ENCODE peak calls at places on chromosomes 4 and X, in seven cellular contexts. F is dorsolateral prefrontal cortex; U is A549; Z is CD8-positive, alpha-beta memory T cell; V is BJ; A is cardiac muscle cell; I is GM12878. N is an unnamed sample.

GRCh38 chr4:113116414-113117345 is 67.2 kb downstream of the ANK2 start:
- DNase-seq in F (no peak), U (no peak), A (peak), I (no peak), V (no peak), Z (no peak), N (no peak)

GRCh38 chr4:3371581-3372001 is 70.2 kb upstream of the HGFAC start:
- DNase-seq in Z (no peak), I (no peak), A (peak), U (no peak), F (no peak), V (no peak), N (no peak)

GRCh38 chr4:95095352-95095974 is 337.7 kb downstream of the BMPR1B start:
- DNase-seq in U (peak), F (no peak), I (no peak), Z (no peak), A (peak), V (no peak), N (no peak)

GRCh38 chrX:11305641-11306040 is 12.4 kb downstream of the AMELX start:
- DNase-seq in U (no peak), A (no peak), F (no peak), I (no peak), Z (no peak), V (no peak), N (no peak)

GRCh38 chrX:102155806-102156179 is at the start of gene BEX5:
- DNase-seq in I (no peak), U (no peak), A (no peak), Z (peak), F (no peak), V (no peak), N (peak)

GRCh38 chrX:70445197-70445656 is 592 bp downstream of the DLG3 start:
- DNase-seq in A (no peak), U (no peak), V (no peak), Z (no peak), I (no peak), F (no peak), N (no peak)

GRCh38 chr4:99934891-99935290 is 11.5 kb downstream of the DNAJB14 start:
- DNase-seq in A (no peak), U (no peak), Z (no peak), V (no peak), I (no peak), F (no peak), N (no peak)

GRCh38 chr4:74311696-74312313 is 3.5 kb downstream of the EPGN start:
- DNase-seq in U (peak), I (peak), Z (no peak), A (peak), V (no peak), F (no peak), N (peak)

GRCh38 chrX:18151157-18151556 is 69.5 kb downstream of the BEND2 start:
- DNase-seq in A (no peak), I (no peak), V (no peak), F (no peak), U (no peak), Z (no peak), N (no peak)

GRCh38 chr4:53128959-53129358 is 236.9 kb downstream of the SCFD2 start:
- DNase-seq in U (no peak), Z (no peak), I (no peak), A (peak), V (no peak), F (no peak), N (no peak)

GRCh38 chr4:184616633-184617471 is 32.4 kb downstream of the CASP3 start:
- DNase-seq in F (no peak), Z (no peak), I (peak), A (no peak), V (no peak), U (no peak), N (peak)

GRCh38 chr4:136687596-136687995 is 844.7 kb downstream of the PCDH18 start:
- DNase-seq in F (no peak), Z (no peak), V (no peak), U (no peak), A (no peak), I (no peak), N (no peak)

GRCh38 chrX:150062292-150063137 is 124.2 kb upstream of the EOLA2 start:
- DNase-seq in I (no peak), F (no peak), U (peak), V (peak), A (peak), Z (no peak), N (no peak)

GRCh38 chrX:146907391-146908240 is 93.1 kb upstream of the CXorf51A start:
- DNase-seq in F (no peak), Z (no peak), I (no peak), U (no peak), A (no peak), V (no peak), N (no peak)

GRCh38 chr4:92599044-92599443 is 295.3 kb downstream of the GRID2 start:
- DNase-seq in U (peak), V (no peak), Z (no peak), A (peak), F (no peak), I (no peak), N (no peak)

GRCh38 chr4:159946983-159947645 is 844.2 kb downstream of the RAPGEF2 start:
- DNase-seq in I (peak), U (peak), V (no peak), F (no peak), Z (no peak), A (peak), N (peak)

GRCh38 chr4:174398728-174399127 is 115.0 kb downstream of the CEP44 start:
- DNase-seq in I (no peak), V (no peak), U (peak), A (peak), F (no peak), Z (no peak), N (no peak)

GRCh38 chr4:39476181-39476873 is 17.5 kb downstream of the LIAS start:
- DNase-seq in I (no peak), V (no peak), Z (no peak), U (no peak), A (no peak), F (no peak), N (no peak)

GRCh38 chr4:138242830-138243149 is 641 bp upstream of the SLC7A11 start:
- DNase-seq in A (no peak), F (no peak), U (no peak), I (no peak), V (no peak), Z (no peak), N (peak)

GRCh38 chr4:146521543-146522097 is at the start of gene SLC10A7:
- DNase-seq in V (no peak), U (peak), A (peak), F (peak), I (peak), Z (peak), N (peak)

GRCh38 chr4:142406051-142406549 is 440.0 kb downstream of the INPP4B start:
- DNase-seq in I (peak), V (no peak), U (peak), A (peak), F (no peak), Z (no peak), N (peak)

GRCh38 chr4:101961144-101961543 is 170.6 kb downstream of the BANK1 start:
- DNase-seq in V (no peak), A (no peak), I (no peak), Z (no peak), U (peak), F (no peak), N (no peak)

GRCh38 chr4:158255727-158256324 is 45.5 kb downstream of the TMEM144 start:
- DNase-seq in A (peak), F (no peak), U (peak), I (no peak), V (no peak), Z (no peak), N (peak)

GRCh38 chr4:165844151-165844550 is 28.9 kb upstream of the TLL1 start:
- DNase-seq in V (no peak), U (no peak), F (no peak), Z (no peak), I (no peak), A (no peak), N (no peak)

GRCh38 chr4:74874785-74875367 is 58.0 kb upstream of the PARM1 start:
- DNase-seq in A (peak), V (peak), Z (no peak), F (no peak), I (peak), U (peak), N (peak)

GRCh38 chr4:139921551-139922184 is 232.3 kb downstream of the MAML3 start:
- DNase-seq in A (no peak), Z (no peak), V (no peak), F (no peak), I (no peak), U (no peak), N (no peak)

GRCh38 chr4:65671402-65671801 is 1.1 kb upstream of the EPHA5 start:
- DNase-seq in Z (no peak), I (no peak), V (no peak), U (no peak), A (no peak), F (no peak), N (no peak)

GRCh38 chrX:97766496-97767095 is 882.9 kb downstream of the RPA4 start:
- DNase-seq in Z (no peak), I (no peak), V (no peak), U (no peak), F (no peak), A (no peak), N (no peak)

GRCh38 chr4:8232748-8233147 is 33.7 kb downstream of the SH3TC1 start:
- DNase-seq in A (no peak), F (no peak), U (no peak), V (no peak), Z (no peak), I (no peak), N (no peak)

GRCh38 chrX:104427693-104428092 is 138.3 kb upstream of the IL1RAPL2 start:
- DNase-seq in U (no peak), F (no peak), V (no peak), A (no peak), Z (no peak), I (no peak), N (no peak)

GRCh38 chr4:47213971-47214370 is 182.6 kb downstream of the GABRB1 start:
- DNase-seq in Z (no peak), U (no peak), I (no peak), F (no peak), A (peak), V (peak), N (no peak)

GRCh38 chrX:46436744-46437143 is 108.5 kb downstream of the ZNF674 start:
- DNase-seq in Z (no peak), V (no peak), F (no peak), U (no peak), I (no peak), A (no peak), N (no peak)

GRCh38 chr4:158121203-158121586 is 51.6 kb downstream of the GASK1B start:
- DNase-seq in A (peak), U (peak), I (no peak), V (peak), F (no peak), Z (no peak), N (no peak)

GRCh38 chrX:112967341-112967740 is 126.7 kb upstream of the AMOT start:
- DNase-seq in V (no peak), U (no peak), A (peak), Z (no peak), F (no peak), I (no peak), N (no peak)

GRCh38 chrX:40628506-40628905 is 5.3 kb downstream of the MPC1L start:
- DNase-seq in I (no peak), V (no peak), Z (no peak), U (no peak), F (no peak), A (peak), N (no peak)

GRCh38 chrX:23434356-23434884 is 99.8 kb downstream of the PTCHD1 start:
- DNase-seq in F (no peak), Z (no peak), A (peak), U (no peak), I (no peak), V (no peak), N (no peak)

GRCh38 chr4:167290684-167291083 is 56.4 kb upstream of the SPOCK3 start:
- DNase-seq in I (no peak), V (no peak), U (peak), F (no peak), Z (no peak), A (peak), N (peak)

GRCh38 chr4:13654158-13654797 is 26.8 kb upstream of the BOD1L1 start:
- DNase-seq in Z (peak), A (peak), U (peak), F (peak), I (no peak), V (no peak), N (peak)

GRCh38 chr4:54971474-54971950 is 153.9 kb downstream of the KDR start:
- DNase-seq in A (peak), V (no peak), Z (no peak), I (no peak), U (peak), F (no peak), N (peak)

DNA sequence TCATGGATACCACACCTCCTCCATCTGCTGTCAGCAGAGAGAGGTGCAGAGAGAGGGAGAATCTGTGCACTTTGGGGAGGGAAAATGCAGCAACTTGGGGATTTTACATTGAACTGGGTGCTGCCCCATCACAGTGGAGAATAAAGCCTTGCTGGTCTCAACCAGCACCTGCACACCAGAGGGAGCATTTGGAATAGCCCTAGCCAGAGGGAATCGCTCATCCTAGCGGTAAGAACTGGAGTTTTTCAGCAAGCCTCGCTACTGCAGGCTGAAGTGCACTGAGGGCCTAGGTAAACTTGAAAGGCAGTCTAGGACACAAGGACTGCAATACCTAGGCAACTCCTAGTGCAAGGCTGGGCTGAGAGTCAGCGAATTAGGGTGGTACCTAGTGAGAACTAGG is 148.7 kb downstream of the KDR start:
- DNase-seq in V (no peak), A (no peak), F (no peak), Z (no peak), U (no peak), I (no peak), N (no peak)
- H3K4me3 ChIP-seq in V (no peak), A (no peak), F (no peak), Z (no peak), U (no peak), I (no peak), N (no peak)

GRCh38 chr4:37978509-37978908 is 18.3 kb downstream of the PTTG2 start:
- DNase-seq in Z (no peak), I (no peak), U (no peak), F (no peak), V (no peak), A (no peak), N (peak)
- H3K4me3 ChIP-seq in Z (peak), I (peak), U (peak), F (peak), V (peak), A (peak), N (peak)

GRCh38 chrX:107454302-107454701 is 4.8 kb downstream of the FRMPD3 start:
- DNase-seq in A (no peak), I (no peak), V (no peak), Z (peak), F (no peak), U (peak), N (peak)

GRCh38 chrX:107448625-107449468 is 605 bp upstream of the FRMPD3 start:
- DNase-seq in V (no peak), F (no peak), U (peak), Z (no peak), I (no peak), A (no peak), N (peak)

GRCh38 chrX:107450823-107451509 is 1.5 kb downstream of the FRMPD3 start:
- DNase-seq in U (peak), I (no peak), Z (peak), F (no peak), V (no peak), A (no peak), N (peak)

GRCh38 chrX:107449490-107450175 is at the start of gene FRMPD3:
- DNase-seq in I (no peak), U (no peak), F (no peak), A (no peak), Z (peak), V (no peak), N (peak)

DNA sequence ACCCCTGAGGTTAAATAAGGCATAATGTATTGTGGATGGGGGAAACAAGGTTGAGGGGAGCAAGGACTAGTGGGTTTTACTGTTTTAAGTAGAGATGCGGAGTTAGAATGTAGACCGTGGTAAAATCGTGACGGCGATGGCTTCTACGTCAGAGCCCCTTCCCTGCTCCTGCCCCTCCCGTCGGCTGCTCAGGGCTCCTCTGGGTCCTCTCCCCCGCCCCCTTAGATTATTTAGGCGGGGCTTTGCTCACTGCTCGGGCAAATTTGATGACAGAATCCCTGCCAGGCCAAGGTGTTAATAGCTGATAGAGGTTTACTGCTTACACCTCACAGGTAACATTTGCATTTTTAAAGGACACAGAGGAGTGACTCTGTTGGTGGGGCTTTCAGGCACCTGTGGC is 2.3 kb downstream of the FRMPD3 start:
- DNase-seq in U (no peak), V (no peak), I (no peak), Z (peak), F (no peak), A (no peak), N (no peak)
- H3K4me3 ChIP-seq in U (no peak), V (no peak), I (no peak), Z (no peak), F (no peak), A (no peak), N (no peak)

GRCh38 chr4:41991916-41992767 is 1.8 kb downstream of the SLC30A9 start:
- DNase-seq in A (peak), V (no peak), Z (no peak), U (no peak), F (no peak), I (no peak), N (no peak)
- H3K4me3 ChIP-seq in A (peak), V (no peak), Z (no peak), U (peak), F (peak), I (peak), N (peak)

GRCh38 chr4:9782136-9782436 is 652 bp downstream of the DRD5 start:
- DNase-seq in F (no peak), U (no peak), V (no peak), I (no peak), A (no peak), Z (no peak), N (no peak)
- H3K4me3 ChIP-seq in F (peak), U (no peak), V (no peak), I (no peak), A (no peak), Z (no peak), N (no peak)

DNA sequence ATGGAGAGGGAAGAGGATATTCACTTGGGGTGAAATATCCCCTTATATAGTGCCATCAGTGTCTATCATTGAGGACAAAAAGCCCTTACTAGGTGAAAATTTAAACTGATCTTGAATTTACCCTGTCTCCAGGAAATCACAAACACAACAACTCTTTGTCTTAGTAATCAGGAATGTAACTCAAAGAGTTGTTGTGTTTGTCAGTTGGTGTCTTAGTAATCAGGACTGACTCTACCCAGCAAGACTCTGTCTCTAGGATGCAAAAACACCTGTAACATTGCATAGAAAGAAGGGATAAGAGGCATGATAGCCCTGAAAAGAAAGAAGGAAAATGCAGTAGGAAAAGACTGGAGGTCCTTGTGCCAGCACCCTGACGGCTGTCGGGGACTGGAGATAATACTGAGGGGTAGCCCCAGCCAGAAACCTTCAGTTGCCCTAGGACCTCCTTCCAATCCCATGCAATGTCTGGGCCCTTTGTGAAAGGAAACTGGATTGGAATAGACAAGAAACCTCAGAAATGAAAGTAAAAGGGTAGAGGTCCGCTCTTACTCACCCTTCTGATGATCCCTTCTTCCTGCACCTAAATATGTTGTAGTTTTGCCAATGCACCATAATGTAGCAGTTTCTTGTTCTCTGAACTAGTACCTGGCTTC is 45.3 kb downstream of the HMGB2 start:
- DNase-seq in F (no peak), Z (no peak), A (peak), V (no peak), I (no peak), U (no peak), N (no peak)
- H3K4me3 ChIP-seq in F (no peak), Z (peak), A (no peak), V (no peak), I (peak), U (no peak), N (no peak)

GRCh38 chrX:8724176-8724757 is 7.7 kb downstream of the ANOS1 start:
- DNase-seq in I (no peak), Z (no peak), F (no peak), V (no peak), U (peak), A (peak), N (no peak)
- H3K4me3 ChIP-seq in I (no peak), Z (no peak), F (no peak), V (no peak), U (no peak), A (no peak), N (no peak)

N was measured in GM12865.